ENCODE peak calls at places on chromosomes 1 and 21, in seven cellular contexts. T, C, D, H, K, G and R are unnamed samples.

GRCh38 chr1:110535985-110536384 is 17.0 kb upstream of the KCNA10 start:
- DNase-seq in D (no peak), G (no peak), C (no peak), T (no peak), K (no peak), H (no peak), R (no peak)

GRCh38 chr1:156711011-156711817 is 5.8 kb upstream of the CRABP2 start:
- DNase-seq in T (no peak), G (peak), C (no peak), H (no peak), K (no peak), D (no peak), R (no peak)

GRCh38 chr1:65793359-65793732 is 651 bp downstream of the PDE4B start:
- DNase-seq in H (no peak), T (no peak), D (no peak), C (peak), K (no peak), G (no peak), R (no peak)

GRCh38 chr1:206557636-206558473 is 50.5 kb downstream of the RASSF5 start:
- DNase-seq in K (no peak), C (no peak), D (no peak), G (no peak), H (no peak), T (no peak), R (peak)

GRCh38 chr1:1091344-1092148 is 17.4 kb upstream of the RNF223 start:
- DNase-seq in C (no peak), G (no peak), K (no peak), H (no peak), D (no peak), T (no peak), R (no peak)

GRCh38 chr1:226395753-226396152 is 12.1 kb downstream of the PARP1 start:
- DNase-seq in K (no peak), G (no peak), H (no peak), T (no peak), D (no peak), C (no peak), R (no peak)

GRCh38 chr21:44710294-44710665 is 1.1 kb downstream of the TSPEAR start:
- DNase-seq in G (no peak), K (no peak), C (no peak), D (no peak), H (no peak), T (no peak), R (peak)

GRCh38 chr1:100077525-100077924 is 55.2 kb downstream of the SASS6 start:
- DNase-seq in H (no peak), G (no peak), K (peak), C (no peak), T (no peak), D (no peak), R (no peak)

GRCh38 chr1:7478797-7479499 is 292.1 kb upstream of the VAMP3 start:
- DNase-seq in K (peak), H (no peak), C (no peak), D (no peak), G (peak), T (no peak), R (peak)

GRCh38 chr1:167663002-167663772 is 33.2 kb downstream of the RCSD1 start:
- DNase-seq in K (peak), G (peak), T (no peak), D (no peak), H (no peak), C (no peak), R (no peak)

GRCh38 chr1:168362991-168363390 is 82.3 kb downstream of the TBX19 start:
- DNase-seq in H (no peak), D (peak), T (peak), K (no peak), C (no peak), G (no peak), R (no peak)

GRCh38 chr1:28329395-28330153 is 734 bp downstream of the MED18 start:
- DNase-seq in K (no peak), G (peak), C (peak), H (no peak), T (no peak), D (no peak), R (peak)

GRCh38 chr1:32998997-32999396 is 34.4 kb upstream of the RNF19B start:
- DNase-seq in G (peak), H (no peak), D (no peak), K (no peak), C (no peak), T (no peak), R (no peak)

GRCh38 chr1:41485605-41486004 is 1.1 kb upstream of the EDN2 start:
- DNase-seq in C (no peak), H (no peak), K (no peak), T (no peak), D (no peak), G (peak), R (no peak)

GRCh38 chr1:16153999-16154673 is 1.7 kb downstream of the EPHA2 start:
- DNase-seq in C (no peak), H (no peak), K (no peak), T (no peak), D (no peak), G (no peak), R (no peak)

GRCh38 chr1:9691108-9691445 is 39.5 kb downstream of the PIK3CD start:
- DNase-seq in G (peak), T (no peak), H (no peak), D (no peak), C (no peak), K (no peak), R (no peak)

GRCh38 chr1:17538428-17539130 is 919 bp upstream of the ARHGEF10L start:
- DNase-seq in T (no peak), C (peak), K (no peak), H (no peak), D (no peak), G (no peak), R (no peak)

GRCh38 chr1:203627819-203628184 is 1.2 kb downstream of the ATP2B4 start:
- DNase-seq in D (no peak), G (no peak), H (no peak), C (no peak), K (no peak), T (no peak), R (peak)

GRCh38 chr1:47617381-47618221 is 179.8 kb downstream of the FOXD2 start:
- DNase-seq in C (no peak), G (no peak), H (no peak), K (no peak), T (no peak), D (no peak), R (no peak)

GRCh38 chr1:150572918-150573647 is 6.3 kb downstream of the MCL1 start:
- DNase-seq in K (peak), G (no peak), H (no peak), T (no peak), C (no peak), D (no peak), R (peak)

GRCh38 chr1:2861988-2862430 is 60.5 kb upstream of the TTC34 start:
- DNase-seq in T (no peak), H (no peak), G (no peak), C (no peak), K (no peak), D (no peak), R (no peak)

GRCh38 chr1:240869071-240869470 is 257.1 kb upstream of the GREM2 start:
- DNase-seq in D (no peak), C (no peak), T (no peak), H (no peak), K (no peak), G (no peak), R (no peak)

GRCh38 chr1:177517556-177517955 is 346.8 kb downstream of the BRINP2 start:
- DNase-seq in K (no peak), H (no peak), C (no peak), D (no peak), G (no peak), T (no peak), R (no peak)

GRCh38 chr21:14900058-14900457 is 164.7 kb downstream of the NRIP1 start:
- DNase-seq in D (no peak), C (no peak), G (no peak), H (no peak), K (no peak), T (no peak), R (no peak)

GRCh38 chr1:98104285-98104684 is 183.5 kb upstream of the DPYD start:
- DNase-seq in G (peak), T (no peak), C (no peak), H (peak), K (no peak), D (no peak), R (no peak)

GRCh38 chr1:218643281-218643680 is 298.1 kb downstream of the TGFB2 start:
- DNase-seq in C (no peak), D (no peak), G (no peak), T (no peak), K (no peak), H (no peak), R (no peak)

GRCh38 chr1:24114753-24115152 is 2.8 kb upstream of the MYOM3 start:
- DNase-seq in H (no peak), C (no peak), T (no peak), D (no peak), G (no peak), K (no peak), R (no peak)

GRCh38 chr1:34476371-34476770 is 278.5 kb upstream of the GJB5 start:
- DNase-seq in D (no peak), K (no peak), C (no peak), G (no peak), H (no peak), T (no peak), R (no peak)

GRCh38 chr1:167635233-167635648 is 5.2 kb downstream of the RCSD1 start:
- DNase-seq in T (no peak), H (no peak), G (no peak), D (no peak), C (no peak), K (no peak), R (no peak)

GRCh38 chr1:176885756-176886155 is 278.8 kb downstream of the ASTN1 start:
- DNase-seq in H (peak), T (no peak), K (no peak), C (no peak), G (no peak), D (no peak), R (no peak)

GRCh38 chr1:224805889-224806288 is 123.6 kb upstream of the DNAH14 start:
- DNase-seq in D (no peak), K (no peak), G (no peak), C (no peak), H (no peak), T (no peak), R (no peak)

GRCh38 chr1:214494706-214495105 is 56.7 kb downstream of the PTPN14 start:
- DNase-seq in K (no peak), C (no peak), D (no peak), H (no peak), T (no peak), G (no peak), R (no peak)

GRCh38 chr1:1630191-1630964 is 1.6 kb upstream of the MMP23B start:
- DNase-seq in T (peak), G (no peak), D (peak), H (no peak), C (no peak), K (peak), R (peak)